ENCODE peak calls at places on chromosomes 4 and X, in ten cellular contexts. Q is SJCRH30, E is A549, A is heart left ventricle, J is GM12865, G is sigmoid colon, P is choroid plexus epithelial cell, S is left ventricle myocardium inferior, L is fibroblast of mammary gland, H is AG09309. W is an unnamed sample.

GRCh38 chr4:174545268-174545667 is 23.0 kb upstream of the HPGD start:
- DNase-seq in P (no peak), H (no peak), E (no peak), S (no peak), J (no peak), L (no peak), Q (no peak), G (no peak), A (no peak), W (no peak)

GRCh38 chrX:72262077-72262476 is 15.0 kb downstream of the RPS4X start:
- DNase-seq in H (no peak), G (no peak), L (no peak), E (no peak), P (no peak), Q (no peak), S (no peak), J (no peak), A (no peak), W (no peak)

GRCh38 chr4:10738826-10739489 is 54.4 kb upstream of the CLNK start:
- DNase-seq in S (no peak), P (peak; percentile 52), H (no peak), E (no peak), Q (no peak), L (no peak), J (no peak), G (no peak), A (no peak), W (no peak)

GRCh38 chr4:26105815-26106699 is 192.0 kb downstream of the SMIM20 start:
- DNase-seq in G (no peak), A (no peak), J (no peak), H (no peak), S (no peak), P (peak; percentile 65), L (peak; percentile 83), E (no peak), Q (no peak), W (no peak)

GRCh38 chr4:169618286-169618685 is 2.1 kb upstream of the CLCN3 start:
- DNase-seq in G (no peak), E (no peak), H (no peak), L (peak; percentile 59), J (no peak), P (no peak), S (no peak), A (no peak), Q (no peak), W (no peak)

GRCh38 chr4:13933163-13933562 is 305.6 kb upstream of the BOD1L1 start:
- DNase-seq in A (no peak), S (no peak), Q (no peak), L (peak; percentile 59), E (no peak), H (peak; percentile 55), P (peak; percentile 43), J (no peak), G (no peak), W (peak; percentile 63)

GRCh38 chr4:87304659-87305277 is 17.9 kb downstream of the HSD17B13 start:
- DNase-seq in P (peak; percentile 65), G (no peak), Q (no peak), L (no peak), A (no peak), E (peak; percentile 81), S (no peak), H (no peak), J (no peak), W (no peak)

GRCh38 chrX:111411591-111412371 is at the start of gene DCX:
- DNase-seq in S (no peak), H (no peak), E (no peak), Q (peak; percentile 65), A (no peak), J (no peak), L (no peak), G (no peak), P (no peak), W (no peak)

GRCh38 chrX:132270699-132271098 is 51.5 kb upstream of the RAP2C start:
- DNase-seq in G (peak; percentile 88), Q (no peak), J (no peak), L (peak; percentile 99), P (peak; percentile 52), E (no peak), S (peak; percentile 22), H (peak; percentile 58), A (peak; percentile 26), W (no peak)

GRCh38 chr4:71992571-71992970 is 39.2 kb upstream of the NPFFR2 start:
- DNase-seq in Q (no peak), G (no peak), J (no peak), P (peak; percentile 9), S (no peak), A (no peak), E (no peak), L (peak; percentile 17), H (no peak), W (no peak)

GRCh38 chr4:23970193-23970850 is 80.5 kb upstream of the PPARGC1A start:
- DNase-seq in S (no peak), G (no peak), H (no peak), J (no peak), L (peak; percentile 62), P (peak; percentile 14), A (no peak), E (no peak), Q (no peak), W (no peak)

GRCh38 chr4:128639586-128640270 is 169.8 kb upstream of the JADE1 start:
- DNase-seq in E (no peak), J (no peak), A (no peak), Q (no peak), P (no peak), G (no peak), S (no peak), L (no peak), H (no peak), W (no peak)

GRCh38 chr4:156391297-156391653 is 437.6 kb upstream of the CTSO start:
- DNase-seq in G (no peak), H (no peak), P (peak; percentile 10), A (no peak), S (no peak), L (no peak), J (no peak), E (no peak), Q (no peak), W (no peak)

DNA sequence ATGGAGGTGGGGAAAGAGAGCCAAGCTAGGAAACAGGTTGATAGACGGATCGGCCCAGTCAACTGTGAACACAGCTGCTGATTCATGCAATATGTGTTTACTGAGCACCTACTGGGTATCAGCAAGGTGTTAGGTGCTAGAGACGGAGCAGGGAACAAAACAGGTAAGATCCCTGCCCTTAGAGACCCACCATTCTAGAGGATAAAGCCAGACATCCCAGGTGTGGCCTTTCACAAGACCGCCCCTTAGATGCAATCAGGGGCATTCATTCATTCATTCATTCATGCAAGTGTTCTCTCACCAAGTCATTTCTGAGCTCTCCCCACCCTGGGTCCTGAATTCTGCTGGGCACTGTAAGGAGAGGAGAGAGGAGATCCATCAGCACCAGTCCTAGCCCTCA is 20.2 kb upstream of the MTM1 start:
- DNase-seq in G (no peak), P (no peak), A (no peak), S (no peak), Q (no peak), H (no peak), E (no peak), L (no peak), J (no peak), W (no peak)
- H3K4me3 ChIP-seq in G (no peak overlapping the region), P (no peak overlapping the region), A (peak overlapping the region; percentile 54), S (peak overlapping the region; percentile 59), Q (no peak overlapping the region), H (no peak overlapping the region), E (peak overlapping the region; percentile 47), L (no peak overlapping the region), J (peak overlapping the region; percentile 64), W (no peak overlapping the region)

GRCh38 chr4:184347251-184348239 is 126.8 kb downstream of the IRF2 start:
- DNase-seq in G (peak; percentile 73), A (peak; percentile 56), H (no peak), S (peak; percentile 37), L (peak; percentile 46), J (peak; percentile 97), P (peak; percentile 88), Q (no peak), E (peak; percentile 13), W (no peak)
- H3K4me3 ChIP-seq in G (no peak overlapping the region), A (no peak overlapping the region), H (no peak overlapping the region), S (peak overlapping the region; percentile 5), L (no peak overlapping the region), J (peak overlapping the region; percentile 51), P (no peak overlapping the region), Q (no peak overlapping the region), E (no peak overlapping the region), W (no peak overlapping the region)

DNA sequence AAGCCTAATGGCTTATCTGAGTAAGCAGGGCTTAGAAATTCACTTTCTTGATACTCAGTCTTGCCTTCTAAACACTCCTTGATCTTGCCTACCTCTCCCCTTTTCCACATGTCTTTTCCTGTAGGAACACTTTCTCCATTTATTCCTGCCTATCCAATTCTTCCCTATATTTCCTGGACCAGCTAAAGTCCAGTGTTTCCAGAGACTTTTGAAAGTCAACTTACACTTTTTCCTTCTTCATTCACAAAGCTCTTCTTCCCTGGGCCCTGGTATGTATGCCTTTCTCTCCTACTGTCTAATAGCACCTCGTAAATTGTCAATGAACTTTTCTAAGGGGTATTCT is 20.6 kb downstream of the VSIG4 start:
- DNase-seq in H (no peak), E (no peak), A (no peak), Q (no peak), S (no peak), L (no peak), P (no peak), G (no peak), J (no peak), W (no peak)
- H3K4me3 ChIP-seq in H (no peak overlapping the region), E (no peak overlapping the region), A (no peak overlapping the region), Q (no peak overlapping the region), S (no peak overlapping the region), L (no peak overlapping the region), P (no peak overlapping the region), G (no peak overlapping the region), J (no peak overlapping the region), W (no peak overlapping the region)

GRCh38 chrX:68409154-68409553 is 24.1 kb downstream of the OPHN1 start:
- DNase-seq in G (no peak), S (no peak), L (no peak), Q (no peak), E (no peak), P (no peak), J (no peak), A (no peak), H (no peak), W (no peak)

GRCh38 chrX:68415289-68415688 is 18.0 kb downstream of the OPHN1 start:
- DNase-seq in H (no peak), E (no peak), A (peak; percentile 37), S (peak; percentile 46), L (peak; percentile 66), G (no peak), Q (peak; percentile 67), J (no peak), P (peak; percentile 77), W (no peak)

GRCh38 chrX:68413254-68413653 is 20.0 kb downstream of the OPHN1 start:
- DNase-seq in H (no peak), L (no peak), S (no peak), G (no peak), J (no peak), A (no peak), Q (no peak), E (no peak), P (no peak), W (no peak)

GRCh38 chrX:68416592-68416991 is 16.7 kb downstream of the OPHN1 start:
- DNase-seq in G (no peak), E (peak; percentile 15), L (peak; percentile 38), S (no peak), A (no peak), Q (no peak), J (no peak), H (no peak), P (peak; percentile 20), W (no peak)

GRCh38 chrX:68411729-68412128 is 21.6 kb downstream of the OPHN1 start:
- DNase-seq in Q (no peak), P (no peak), E (no peak), A (no peak), G (no peak), L (no peak), S (no peak), H (no peak), J (no peak), W (no peak)
- H3K4me3 ChIP-seq in Q (no peak overlapping the region), P (no peak overlapping the region), E (no peak overlapping the region), A (no peak overlapping the region), G (no peak overlapping the region), L (no peak overlapping the region), S (no peak overlapping the region), H (no peak overlapping the region), J (no peak overlapping the region), W (no peak overlapping the region)